ENCODE peak calls at places on chromosomes 16 and 17, in eight cellular contexts. One of them, this sample, is unnamed.

GRCh38 chr17:67125417-67125816 is 81.1 kb downstream of the CACNG1 start:
- DNase-seq in A549: no peak
- DNase-seq in astrocyte of the spinal cord: no peak
- DNase-seq in CD8-positive, alpha-beta T cell: no peak
- DNase-seq in dorsolateral prefrontal cortex: no peak
- DNase-seq in tibial nerve: no peak
- DNase-seq in PC-3: no peak
- DNase-seq in epithelial cell of esophagus: no peak
- DNase-seq in this sample: no peak

GRCh38 chr16:53745753-53746258 is 41.9 kb downstream of the FTO start:
- DNase-seq in epithelial cell of esophagus: peak
- DNase-seq in CD8-positive, alpha-beta T cell: no peak
- DNase-seq in tibial nerve: no peak
- DNase-seq in PC-3: peak
- DNase-seq in astrocyte of the spinal cord: peak
- DNase-seq in A549: peak
- DNase-seq in dorsolateral prefrontal cortex: no peak
- DNase-seq in this sample: peak

GRCh38 chr17:82023447-82024241 is 539 bp downstream of the LRRC45 start:
- DNase-seq in CD8-positive, alpha-beta T cell: no peak
- DNase-seq in PC-3: no peak
- DNase-seq in A549: no peak
- DNase-seq in dorsolateral prefrontal cortex: no peak
- DNase-seq in tibial nerve: no peak
- DNase-seq in astrocyte of the spinal cord: no peak
- DNase-seq in epithelial cell of esophagus: no peak
- DNase-seq in this sample: no peak

GRCh38 chr16:89613954-89614459 is 565 bp downstream of the DPEP1 start:
- DNase-seq in A549: no peak
- DNase-seq in epithelial cell of esophagus: no peak
- DNase-seq in astrocyte of the spinal cord: no peak
- DNase-seq in dorsolateral prefrontal cortex: no peak
- DNase-seq in tibial nerve: no peak
- DNase-seq in PC-3: no peak
- DNase-seq in CD8-positive, alpha-beta T cell: no peak
- DNase-seq in this sample: no peak

GRCh38 chr16:2979669-2980226 is 498 bp downstream of the PKMYT1 start:
- DNase-seq in A549: no peak
- DNase-seq in tibial nerve: no peak
- DNase-seq in CD8-positive, alpha-beta T cell: no peak
- DNase-seq in dorsolateral prefrontal cortex: no peak
- DNase-seq in astrocyte of the spinal cord: no peak
- DNase-seq in PC-3: no peak
- DNase-seq in epithelial cell of esophagus: no peak
- DNase-seq in this sample: no peak

GRCh38 chr17:73697872-73698271 is 53.6 kb upstream of the SDK2 start:
- DNase-seq in CD8-positive, alpha-beta T cell: no peak
- DNase-seq in epithelial cell of esophagus: no peak
- DNase-seq in PC-3: no peak
- DNase-seq in tibial nerve: no peak
- DNase-seq in astrocyte of the spinal cord: no peak
- DNase-seq in A549: no peak
- DNase-seq in dorsolateral prefrontal cortex: no peak
- DNase-seq in this sample: no peak

GRCh38 chr16:3355589-3355988 is at the start of gene OR2C1:
- DNase-seq in tibial nerve: no peak
- DNase-seq in A549: no peak
- DNase-seq in dorsolateral prefrontal cortex: no peak
- DNase-seq in CD8-positive, alpha-beta T cell: no peak
- DNase-seq in astrocyte of the spinal cord: no peak
- DNase-seq in epithelial cell of esophagus: no peak
- DNase-seq in PC-3: no peak
- DNase-seq in this sample: no peak

GRCh38 chr17:4602041-4602440 is 17.7 kb downstream of the SMTNL2 start:
- DNase-seq in epithelial cell of esophagus: no peak
- DNase-seq in PC-3: no peak
- DNase-seq in CD8-positive, alpha-beta T cell: no peak
- DNase-seq in A549: no peak
- DNase-seq in astrocyte of the spinal cord: no peak
- DNase-seq in dorsolateral prefrontal cortex: no peak
- DNase-seq in tibial nerve: no peak
- DNase-seq in this sample: no peak

GRCh38 chr17:21286066-21286770 is 1.7 kb downstream of the MAP2K3 start:
- DNase-seq in dorsolateral prefrontal cortex: no peak
- DNase-seq in CD8-positive, alpha-beta T cell: no peak
- DNase-seq in epithelial cell of esophagus: peak
- DNase-seq in PC-3: peak
- DNase-seq in astrocyte of the spinal cord: peak
- DNase-seq in tibial nerve: peak
- DNase-seq in A549: peak
- DNase-seq in this sample: peak

GRCh38 chr16:67673712-67674580 is 7.3 kb downstream of the C16orf86 start:
- DNase-seq in A549: no peak
- DNase-seq in CD8-positive, alpha-beta T cell: no peak
- DNase-seq in astrocyte of the spinal cord: no peak
- DNase-seq in epithelial cell of esophagus: no peak
- DNase-seq in PC-3: no peak
- DNase-seq in tibial nerve: peak
- DNase-seq in dorsolateral prefrontal cortex: no peak
- DNase-seq in this sample: peak

GRCh38 chr16:67552476-67552875 is 9.8 kb upstream of the CTCF start:
- DNase-seq in PC-3: no peak
- DNase-seq in epithelial cell of esophagus: no peak
- DNase-seq in tibial nerve: no peak
- DNase-seq in A549: no peak
- DNase-seq in dorsolateral prefrontal cortex: no peak
- DNase-seq in astrocyte of the spinal cord: no peak
- DNase-seq in CD8-positive, alpha-beta T cell: no peak
- DNase-seq in this sample: no peak

GRCh38 chr16:727291-727977 is 528 bp downstream of the HAGHL start:
- DNase-seq in CD8-positive, alpha-beta T cell: no peak
- DNase-seq in PC-3: no peak
- DNase-seq in epithelial cell of esophagus: no peak
- DNase-seq in astrocyte of the spinal cord: no peak
- DNase-seq in tibial nerve: no peak
- DNase-seq in A549: no peak
- DNase-seq in dorsolateral prefrontal cortex: no peak
- DNase-seq in this sample: no peak

GRCh38 chr17:78875738-78876597 is 27.0 kb downstream of the CEP295NL start:
- DNase-seq in dorsolateral prefrontal cortex: no peak
- DNase-seq in CD8-positive, alpha-beta T cell: no peak
- DNase-seq in PC-3: peak
- DNase-seq in tibial nerve: no peak
- DNase-seq in astrocyte of the spinal cord: peak
- DNase-seq in epithelial cell of esophagus: peak
- DNase-seq in A549: no peak
- DNase-seq in this sample: peak

GRCh38 chr17:27968206-27968732 is 74.2 kb upstream of the NLK start:
- DNase-seq in PC-3: no peak
- DNase-seq in tibial nerve: no peak
- DNase-seq in epithelial cell of esophagus: no peak
- DNase-seq in astrocyte of the spinal cord: no peak
- DNase-seq in dorsolateral prefrontal cortex: no peak
- DNase-seq in A549: no peak
- DNase-seq in CD8-positive, alpha-beta T cell: no peak
- DNase-seq in this sample: no peak

GRCh38 chr17:76544123-76544915 is 4.5 kb downstream of the PRCD start:
- DNase-seq in epithelial cell of esophagus: no peak
- DNase-seq in CD8-positive, alpha-beta T cell: no peak
- DNase-seq in astrocyte of the spinal cord: no peak
- DNase-seq in tibial nerve: no peak
- DNase-seq in A549: no peak
- DNase-seq in dorsolateral prefrontal cortex: peak
- DNase-seq in PC-3: no peak
- DNase-seq in this sample: no peak

GRCh38 chr17:76569607-76570279 is 15.9 kb downstream of the ST6GALNAC2 start:
- DNase-seq in A549: peak
- DNase-seq in astrocyte of the spinal cord: peak
- DNase-seq in CD8-positive, alpha-beta T cell: no peak
- DNase-seq in dorsolateral prefrontal cortex: peak
- DNase-seq in epithelial cell of esophagus: no peak
- DNase-seq in tibial nerve: peak
- DNase-seq in PC-3: peak
- DNase-seq in this sample: no peak

GRCh38 chr16:878071-878784 is 77.7 kb upstream of the GNG13 start:
- DNase-seq in CD8-positive, alpha-beta T cell: no peak
- DNase-seq in tibial nerve: no peak
- DNase-seq in PC-3: no peak
- DNase-seq in dorsolateral prefrontal cortex: no peak
- DNase-seq in astrocyte of the spinal cord: no peak
- DNase-seq in epithelial cell of esophagus: no peak
- DNase-seq in A549: peak
- DNase-seq in this sample: no peak

GRCh38 chr17:82808921-82809905 is 30.6 kb downstream of the ZNF750 start:
- DNase-seq in epithelial cell of esophagus: no peak
- DNase-seq in dorsolateral prefrontal cortex: no peak
- DNase-seq in astrocyte of the spinal cord: peak
- DNase-seq in PC-3: no peak
- DNase-seq in CD8-positive, alpha-beta T cell: no peak
- DNase-seq in A549: no peak
- DNase-seq in tibial nerve: no peak
- DNase-seq in this sample: no peak

GRCh38 chr17:8698142-8699050 is 46.2 kb downstream of the CCDC42 start:
- DNase-seq in CD8-positive, alpha-beta T cell: no peak
- DNase-seq in A549: no peak
- DNase-seq in tibial nerve: no peak
- DNase-seq in astrocyte of the spinal cord: peak
- DNase-seq in PC-3: no peak
- DNase-seq in dorsolateral prefrontal cortex: no peak
- DNase-seq in epithelial cell of esophagus: peak
- DNase-seq in this sample: peak

GRCh38 chr17:81000631-81001357 is 9.2 kb downstream of the CHMP6 start:
- DNase-seq in dorsolateral prefrontal cortex: no peak
- DNase-seq in epithelial cell of esophagus: no peak
- DNase-seq in CD8-positive, alpha-beta T cell: no peak
- DNase-seq in astrocyte of the spinal cord: no peak
- DNase-seq in A549: no peak
- DNase-seq in PC-3: no peak
- DNase-seq in tibial nerve: no peak
- DNase-seq in this sample: no peak

GRCh38 chr16:54932737-54933254 is 2.1 kb downstream of the IRX5 start:
- DNase-seq in CD8-positive, alpha-beta T cell: no peak
- DNase-seq in PC-3: no peak
- DNase-seq in A549: no peak
- DNase-seq in tibial nerve: no peak
- DNase-seq in epithelial cell of esophagus: peak
- DNase-seq in astrocyte of the spinal cord: peak
- DNase-seq in dorsolateral prefrontal cortex: no peak
- DNase-seq in this sample: no peak
- H3K4me3 ChIP-seq in CD8-positive, alpha-beta T cell: no peak
- H3K4me3 ChIP-seq in PC-3: no peak
- H3K4me3 ChIP-seq in A549: no peak
- H3K4me3 ChIP-seq in tibial nerve: no peak
- H3K4me3 ChIP-seq in epithelial cell of esophagus: peak
- H3K4me3 ChIP-seq in astrocyte of the spinal cord: peak
- H3K4me3 ChIP-seq in dorsolateral prefrontal cortex: no peak
- H3K4me3 ChIP-seq in this sample: no peak

DNA sequence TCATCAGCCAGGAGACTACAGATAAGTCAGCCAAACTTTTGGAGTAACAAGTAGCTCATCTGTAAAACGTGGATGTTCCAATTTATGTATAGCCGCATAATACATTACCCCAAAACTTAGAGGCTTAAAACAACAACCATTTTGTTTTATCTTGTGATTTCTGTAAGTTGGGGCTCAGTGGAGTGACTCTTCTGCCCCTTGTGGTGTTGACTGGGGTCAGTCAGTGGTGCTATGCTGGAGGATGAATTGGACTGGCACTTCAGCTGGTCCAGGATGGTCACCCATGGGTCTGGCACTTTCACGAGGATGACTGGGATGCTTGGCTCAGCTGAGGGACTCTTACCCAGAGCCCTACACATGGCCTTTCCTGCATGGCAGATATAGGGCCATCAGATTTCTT is 172.5 kb downstream of the WWOX start:
- DNase-seq in epithelial cell of esophagus: no peak
- DNase-seq in astrocyte of the spinal cord: no peak
- DNase-seq in PC-3: no peak
- DNase-seq in tibial nerve: no peak
- DNase-seq in CD8-positive, alpha-beta T cell: no peak
- DNase-seq in dorsolateral prefrontal cortex: no peak
- DNase-seq in A549: no peak
- DNase-seq in this sample: no peak
- TF ChIP-seq CTCF in epithelial cell of esophagus: no peak
- TF ChIP-seq CTCF in astrocyte of the spinal cord: no peak
- TF ChIP-seq CTCF in PC-3: no peak
- TF ChIP-seq CTCF in tibial nerve: no peak
- TF ChIP-seq CTCF in CD8-positive, alpha-beta T cell: no peak
- TF ChIP-seq CTCF in dorsolateral prefrontal cortex: no peak
- TF ChIP-seq CTCF in A549: no peak
- TF ChIP-seq CTCF in this sample: no peak

GRCh38 chr17:7019406-7019805 is 3.4 kb upstream of the BCL6B start:
- DNase-seq in epithelial cell of esophagus: no peak
- DNase-seq in A549: no peak
- DNase-seq in dorsolateral prefrontal cortex: no peak
- DNase-seq in CD8-positive, alpha-beta T cell: no peak
- DNase-seq in astrocyte of the spinal cord: no peak
- DNase-seq in PC-3: no peak
- DNase-seq in tibial nerve: no peak
- DNase-seq in this sample: no peak

GRCh38 chr17:7018331-7018964 is 4.4 kb upstream of the BCL6B start:
- DNase-seq in A549: no peak
- DNase-seq in tibial nerve: peak
- DNase-seq in astrocyte of the spinal cord: no peak
- DNase-seq in CD8-positive, alpha-beta T cell: no peak
- DNase-seq in epithelial cell of esophagus: no peak
- DNase-seq in dorsolateral prefrontal cortex: no peak
- DNase-seq in PC-3: no peak
- DNase-seq in this sample: no peak

GRCh38 chr17:7020894-7021664 is 1.8 kb upstream of the BCL6B start:
- DNase-seq in astrocyte of the spinal cord: no peak
- DNase-seq in dorsolateral prefrontal cortex: no peak
- DNase-seq in tibial nerve: no peak
- DNase-seq in A549: no peak
- DNase-seq in PC-3: no peak
- DNase-seq in CD8-positive, alpha-beta T cell: no peak
- DNase-seq in epithelial cell of esophagus: no peak
- DNase-seq in this sample: no peak

GRCh38 chr17:7017827-7018200 is 5.0 kb upstream of the BCL6B start:
- DNase-seq in PC-3: no peak
- DNase-seq in dorsolateral prefrontal cortex: no peak
- DNase-seq in astrocyte of the spinal cord: no peak
- DNase-seq in CD8-positive, alpha-beta T cell: no peak
- DNase-seq in A549: no peak
- DNase-seq in epithelial cell of esophagus: no peak
- DNase-seq in tibial nerve: no peak
- DNase-seq in this sample: no peak

GRCh38 chr17:7019839-7020519 is 2.9 kb upstream of the BCL6B start:
- DNase-seq in A549: peak
- DNase-seq in tibial nerve: no peak
- DNase-seq in epithelial cell of esophagus: no peak
- DNase-seq in CD8-positive, alpha-beta T cell: no peak
- DNase-seq in PC-3: peak
- DNase-seq in dorsolateral prefrontal cortex: no peak
- DNase-seq in astrocyte of the spinal cord: peak
- DNase-seq in this sample: peak
- H3K4me3 ChIP-seq in A549: peak
- H3K4me3 ChIP-seq in tibial nerve: peak
- H3K4me3 ChIP-seq in epithelial cell of esophagus: peak
- H3K4me3 ChIP-seq in CD8-positive, alpha-beta T cell: no peak
- H3K4me3 ChIP-seq in PC-3: peak
- H3K4me3 ChIP-seq in dorsolateral prefrontal cortex: peak
- H3K4me3 ChIP-seq in astrocyte of the spinal cord: peak
- H3K4me3 ChIP-seq in this sample: peak

GRCh38 chr17:6279659-6280058 is 155.3 kb downstream of the AIPL1 start:
- DNase-seq in dorsolateral prefrontal cortex: no peak
- DNase-seq in astrocyte of the spinal cord: no peak
- DNase-seq in epithelial cell of esophagus: peak
- DNase-seq in tibial nerve: no peak
- DNase-seq in A549: peak
- DNase-seq in CD8-positive, alpha-beta T cell: no peak
- DNase-seq in PC-3: peak
- DNase-seq in this sample: no peak
- TF ChIP-seq CTCF in dorsolateral prefrontal cortex: no peak
- TF ChIP-seq CTCF in astrocyte of the spinal cord: no peak
- TF ChIP-seq CTCF in epithelial cell of esophagus: peak
- TF ChIP-seq CTCF in tibial nerve: no peak
- TF ChIP-seq CTCF in A549: peak
- TF ChIP-seq CTCF in CD8-positive, alpha-beta T cell: no peak
- TF ChIP-seq CTCF in PC-3: peak
- TF ChIP-seq CTCF in this sample: no peak

This sample was measured in fibroblast of villous mesenchyme.